ENCODE peak calls at places on chromosome 1, in six cellular contexts. P, R, E, B, J and V are unnamed samples.

GRCh38 chr1:3506041-3506440 is 51.6 kb downstream of the ARHGEF16 start:
- DNase-seq in P (no peak), R (no peak), E (no peak), B (no peak), J (no peak), V (no peak)

GRCh38 chr1:206633708-206634121 is 1.6 kb upstream of the DYRK3 start:
- DNase-seq in P (peak), R (no peak), E (peak), B (peak), J (no peak), V (peak)

GRCh38 chr1:39787468-39787867 is 1.2 kb downstream of the BMP8B start:
- DNase-seq in P (no peak), R (peak), E (no peak), B (no peak), J (no peak), V (no peak)

GRCh38 chr1:226846801-226847200 is 23.6 kb upstream of the PSEN2 start:
- DNase-seq in P (no peak), R (no peak), E (no peak), B (no peak), J (no peak), V (no peak)

GRCh38 chr1:24693827-24694379 is 50.8 kb downstream of the SRRM1 start:
- DNase-seq in P (no peak), R (no peak), E (no peak), B (no peak), J (no peak), V (no peak)

GRCh38 chr1:5329068-5329739 is 663.0 kb downstream of the NPHP4 start:
- DNase-seq in P (no peak), R (no peak), E (no peak), B (no peak), J (no peak), V (no peak)

GRCh38 chr1:10821388-10821787 is 24.9 kb upstream of the CASZ1 start:
- DNase-seq in P (no peak), R (no peak), E (no peak), B (no peak), J (no peak), V (no peak)

GRCh38 chr1:41769068-41769467 is 149.7 kb downstream of the HIVEP3 start:
- DNase-seq in P (no peak), R (no peak), E (no peak), B (no peak), J (no peak), V (no peak)

GRCh38 chr1:201385299-201385891 is 7.9 kb upstream of the TNNT2 start:
- DNase-seq in P (peak), R (no peak), E (peak), B (peak), J (no peak), V (no peak)

GRCh38 chr1:168273575-168273974 is 7.1 kb upstream of the TBX19 start:
- DNase-seq in P (no peak), R (no peak), E (no peak), B (no peak), J (no peak), V (no peak)

GRCh38 chr1:229229721-229230135 is 41.2 kb upstream of the RAB4A start:
- DNase-seq in P (peak), R (no peak), E (no peak), B (no peak), J (no peak), V (no peak)

GRCh38 chr1:21331752-21332480 is 41.7 kb upstream of the ECE1 start:
- DNase-seq in P (no peak), R (no peak), E (no peak), B (no peak), J (no peak), V (no peak)

GRCh38 chr1:155126494-155127104 is 1.1 kb upstream of the EFNA1 start:
- DNase-seq in P (peak), R (no peak), E (peak), B (peak), J (no peak), V (no peak)

GRCh38 chr1:178393370-178393769 is 103.4 kb downstream of the CLEC20A start:
- DNase-seq in P (no peak), R (no peak), E (no peak), B (no peak), J (no peak), V (no peak)